ENCODE peak calls at places on chromosomes 11 and 22, in four cellular contexts. A, M, X and Y are unnamed samples.

GRCh38 chr11:15937601-15938361 is 418.6 kb downstream of the SOX6 start:
- DNase-seq in A (no peak), M (no peak), X (no peak), Y (no peak)

GRCh38 chr11:56855217-56855616 is 106.7 kb upstream of the OR9G4 start:
- DNase-seq in A (no peak), M (no peak), X (no peak), Y (no peak)

GRCh38 chr22:45096256-45096907 is 67.3 kb upstream of the NUP50 start:
- DNase-seq in A (peak), M (no peak), X (peak), Y (peak)

GRCh38 chr11:59708537-59708936 is 5.1 kb downstream of the OR10V1 start:
- DNase-seq in A (no peak), M (no peak), X (no peak), Y (no peak)

GRCh38 chr11:35116762-35117588 is 22.0 kb upstream of the CD44 start:
- DNase-seq in A (no peak), M (no peak), X (no peak), Y (no peak)

GRCh38 chr11:82117339-82117738 is 616.3 kb downstream of the FAM181B start:
- DNase-seq in A (no peak), M (no peak), X (no peak), Y (no peak)

GRCh38 chr11:46800177-46800576 is 45.9 kb downstream of the CKAP5 start:
- DNase-seq in A (no peak), M (no peak), X (no peak), Y (no peak)

GRCh38 chr11:76800466-76801200 is 17.5 kb downstream of the TSKU start:
- DNase-seq in A (no peak), M (no peak), X (no peak), Y (no peak)

GRCh38 chr11:35106595-35106994 is 32.4 kb upstream of the CD44 start:
- DNase-seq in A (no peak), M (no peak), X (no peak), Y (no peak)

GRCh38 chr11:35317253-35317652 is 102.1 kb downstream of the SLC1A2 start:
- DNase-seq in A (no peak), M (no peak), X (no peak), Y (no peak)

GRCh38 chr22:19974233-19974861 is 32.7 kb upstream of the TXNRD2 start:
- DNase-seq in A (peak), M (peak), X (no peak), Y (no peak)